ENCODE peak calls at places on chromosomes 6 and 20, in nine cellular contexts. E is prostate gland, M is stomach, G is spleen, C is NB4, J is sigmoid colon, K is A549, Q is endothelial cell of umbilical vein, V is heart left ventricle. H is an unnamed sample.

GRCh38 chr6:159203304-159204005 is 34.3 kb downstream of the FNDC1 start:
- DNase-seq in K (no peak), J (no peak), V (no peak), Q (no peak), C (no peak), M (no peak), G (no peak), E (no peak), H (peak; percentile 53)

GRCh38 chr6:97774973-97775372 is 492.0 kb upstream of the MMS22L start:
- DNase-seq in C (no peak), K (no peak), V (no peak), Q (no peak), E (no peak), J (no peak), G (no peak), M (no peak), H (no peak)

GRCh38 chr6:117595099-117595923 is 7.0 kb downstream of the GOPC start:
- DNase-seq in C (no peak), K (no peak), E (no peak), M (no peak), V (no peak), J (no peak), G (no peak), Q (no peak), H (no peak)

GRCh38 chr6:129981598-129981997 is 36.8 kb upstream of the L3MBTL3 start:
- DNase-seq in E (no peak), G (no peak), K (no peak), C (no peak), V (no peak), J (no peak), M (no peak), Q (peak; percentile 10), H (no peak)

GRCh38 chr6:146803601-146804000 is 204.8 kb downstream of the ADGB start:
- DNase-seq in V (peak; percentile 56), E (no peak), C (no peak), G (no peak), M (no peak), K (no peak), Q (no peak), J (no peak), H (no peak)

GRCh38 chr6:36387440-36388303 is at the start of gene ETV7:
- DNase-seq in V (peak; percentile 55), M (peak; percentile 63), C (peak; percentile 50), J (peak; percentile 66), K (no peak), Q (no peak), G (peak; percentile 84), E (peak; percentile 23), H (no peak)

GRCh38 chr6:55562318-55562717 is 16.7 kb downstream of the HMGCLL1 start:
- DNase-seq in Q (no peak), M (no peak), J (no peak), C (no peak), V (no peak), K (no peak), E (no peak), G (no peak), H (no peak)

GRCh38 chr6:106749611-106750010 is 120.2 kb downstream of the QRSL1 start:
- DNase-seq in V (no peak), M (no peak), G (no peak), Q (no peak), J (no peak), E (no peak), K (no peak), C (no peak), H (no peak)

GRCh38 chr6:7543761-7544424 is 2.4 kb downstream of the DSP start:
- DNase-seq in J (no peak), M (no peak), V (no peak), G (no peak), K (no peak), Q (no peak), C (peak; percentile 35), E (no peak), H (no peak)

GRCh38 chr6:7544597-7544996 is 3.1 kb downstream of the DSP start:
- DNase-seq in M (no peak), E (no peak), K (no peak), G (no peak), C (no peak), V (no peak), J (no peak), Q (no peak), H (no peak)

GRCh38 chr6:7545509-7546369 is 4.3 kb downstream of the DSP start:
- DNase-seq in J (no peak), V (no peak), Q (no peak), M (no peak), G (no peak), K (no peak), E (no peak), C (no peak), H (no peak)

GRCh38 chr6:7546383-7546782 is 4.9 kb downstream of the DSP start:
- DNase-seq in E (no peak), G (no peak), C (no peak), M (no peak), V (no peak), K (no peak), J (no peak), Q (no peak), H (no peak)

GRCh38 chr6:7546832-7547714 is 5.6 kb downstream of the DSP start:
- DNase-seq in C (no peak), G (no peak), E (peak; percentile 40), K (no peak), V (no peak), J (no peak), M (no peak), Q (no peak), H (no peak)
- TF ChIP-seq POLR2A in C (no peak), G (no peak), E (no peak), K (no peak), V (no peak), J (no peak), M (no peak), Q (no peak), H (no peak)

GRCh38 chr20:45289942-45290676 is 16.5 kb upstream of the RBPJL start:
- DNase-seq in E (no peak), M (no peak), K (no peak), J (no peak), Q (no peak), C (no peak), V (no peak), G (no peak), H (no peak)
- TF ChIP-seq POLR2A in E (no peak), M (no peak), K (no peak), J (no peak), Q (no peak), C (no peak), V (no peak), G (no peak), H (no peak)

GRCh38 chr6:19827903-19828302 is 9.3 kb upstream of the ID4 start:
- DNase-seq in C (no peak), G (no peak), K (no peak), E (no peak), M (no peak), J (no peak), Q (no peak), V (no peak), H (no peak)

GRCh38 chr6:19831358-19831757 is 5.8 kb upstream of the ID4 start:
- DNase-seq in E (no peak), Q (no peak), G (no peak), K (no peak), C (no peak), J (no peak), V (no peak), M (no peak), H (no peak)

GRCh38 chr6:19824058-19824807 is 12.9 kb upstream of the ID4 start:
- DNase-seq in J (peak; percentile 78), G (no peak), V (no peak), K (no peak), M (no peak), E (peak; percentile 77), C (no peak), Q (no peak), H (no peak)

GRCh38 chr6:19830171-19830570 is 7.0 kb upstream of the ID4 start:
- DNase-seq in E (no peak), G (no peak), V (no peak), J (no peak), K (no peak), M (no peak), C (no peak), Q (no peak), H (no peak)

GRCh38 chr6:19827247-19827646 is 9.9 kb upstream of the ID4 start:
- DNase-seq in E (no peak), Q (no peak), K (no peak), V (no peak), M (no peak), G (no peak), C (peak; percentile 21), J (no peak), H (no peak)
- TF ChIP-seq POLR2A in E (no peak), Q (no peak), K (no peak), V (no peak), M (no peak), G (no peak), C (no peak), J (no peak), H (no peak)

GRCh38 chr6:112043032-112044007 is 10.6 kb upstream of the CCN6 start:
- DNase-seq in M (peak; percentile 84), K (peak; percentile 68), Q (peak; percentile 95), V (peak; percentile 93), C (peak; percentile 95), G (peak; percentile 97), J (peak; percentile 92), E (peak; percentile 73), H (peak; percentile 42)
- TF ChIP-seq POLR2A in M (no peak), K (peak; percentile 19), Q (peak; percentile 54), V (no peak), C (no peak), G (no peak), J (no peak), E (no peak), H (peak; percentile 43)